ENCODE peak calls at places on chromosomes 7 and 10, in ten cellular contexts. One of them, this sample, is unnamed.

GRCh38 chr10:35355971-35356724 is 19.8 kb downstream of the CCNY start:
- DNase-seq in adipocyte: no peak
- DNase-seq in fibroblast of the aortic adventitia: peak
- DNase-seq in naive B cell: no peak
- DNase-seq in lung: no peak
- DNase-seq in GM04504: no peak
- DNase-seq in iPS-NIHi11: no peak
- DNase-seq in small intestine: no peak
- DNase-seq in NCI-H1092 treated with DMSO at 0.1 percent for 48 hours: no peak
- DNase-seq in NCI-H1436: no peak
- DNase-seq in this sample: no peak

GRCh38 chr7:122306320-122307227 is 2.0 kb upstream of the FEZF1 start:
- DNase-seq in NCI-H1092 treated with DMSO at 0.1 percent for 48 hours: no peak
- DNase-seq in NCI-H1436: no peak
- DNase-seq in iPS-NIHi11: peak
- DNase-seq in GM04504: no peak
- DNase-seq in small intestine: no peak
- DNase-seq in adipocyte: no peak
- DNase-seq in lung: no peak
- DNase-seq in naive B cell: no peak
- DNase-seq in fibroblast of the aortic adventitia: no peak
- DNase-seq in this sample: no peak

GRCh38 chr10:116450861-116451260 is 23.2 kb downstream of the PNLIPRP3 start:
- DNase-seq in NCI-H1436: no peak
- DNase-seq in NCI-H1092 treated with DMSO at 0.1 percent for 48 hours: no peak
- DNase-seq in iPS-NIHi11: no peak
- DNase-seq in small intestine: no peak
- DNase-seq in lung: no peak
- DNase-seq in adipocyte: no peak
- DNase-seq in GM04504: no peak
- DNase-seq in fibroblast of the aortic adventitia: no peak
- DNase-seq in naive B cell: no peak
- DNase-seq in this sample: no peak

GRCh38 chr7:130303551-130303950 is 10.6 kb downstream of the CPA4 start:
- DNase-seq in NCI-H1092 treated with DMSO at 0.1 percent for 48 hours: no peak
- DNase-seq in fibroblast of the aortic adventitia: no peak
- DNase-seq in naive B cell: no peak
- DNase-seq in iPS-NIHi11: no peak
- DNase-seq in GM04504: no peak
- DNase-seq in small intestine: no peak
- DNase-seq in lung: no peak
- DNase-seq in NCI-H1436: no peak
- DNase-seq in adipocyte: no peak
- DNase-seq in this sample: no peak

GRCh38 chr7:13850185-13850752 is 139.2 kb downstream of the ETV1 start:
- DNase-seq in adipocyte: peak
- DNase-seq in iPS-NIHi11: peak
- DNase-seq in GM04504: peak
- DNase-seq in small intestine: peak
- DNase-seq in naive B cell: no peak
- DNase-seq in NCI-H1092 treated with DMSO at 0.1 percent for 48 hours: no peak
- DNase-seq in fibroblast of the aortic adventitia: peak
- DNase-seq in lung: no peak
- DNase-seq in NCI-H1436: peak
- DNase-seq in this sample: peak

GRCh38 chr10:80924063-80924952 is 386.6 kb downstream of the SH2D4B start:
- DNase-seq in NCI-H1436: no peak
- DNase-seq in iPS-NIHi11: peak
- DNase-seq in fibroblast of the aortic adventitia: peak
- DNase-seq in lung: peak
- DNase-seq in NCI-H1092 treated with DMSO at 0.1 percent for 48 hours: no peak
- DNase-seq in GM04504: peak
- DNase-seq in naive B cell: no peak
- DNase-seq in small intestine: peak
- DNase-seq in adipocyte: peak
- DNase-seq in this sample: no peak

GRCh38 chr7:47631711-47632110 is 49.8 kb upstream of the TNS3 start:
- DNase-seq in adipocyte: no peak
- DNase-seq in lung: no peak
- DNase-seq in NCI-H1436: no peak
- DNase-seq in iPS-NIHi11: no peak
- DNase-seq in GM04504: no peak
- DNase-seq in naive B cell: no peak
- DNase-seq in NCI-H1092 treated with DMSO at 0.1 percent for 48 hours: no peak
- DNase-seq in small intestine: no peak
- DNase-seq in fibroblast of the aortic adventitia: no peak
- DNase-seq in this sample: no peak

GRCh38 chr7:101728888-101729883 is 88.2 kb upstream of the CUX1 start:
- DNase-seq in NCI-H1092 treated with DMSO at 0.1 percent for 48 hours: no peak
- DNase-seq in NCI-H1436: no peak
- DNase-seq in adipocyte: no peak
- DNase-seq in iPS-NIHi11: no peak
- DNase-seq in GM04504: no peak
- DNase-seq in naive B cell: no peak
- DNase-seq in lung: peak
- DNase-seq in small intestine: peak
- DNase-seq in fibroblast of the aortic adventitia: peak
- DNase-seq in this sample: no peak

GRCh38 chr10:23095966-23096813 is 811 bp downstream of the MSRB2 start:
- DNase-seq in small intestine: peak
- DNase-seq in fibroblast of the aortic adventitia: peak
- DNase-seq in adipocyte: peak
- DNase-seq in NCI-H1092 treated with DMSO at 0.1 percent for 48 hours: peak
- DNase-seq in NCI-H1436: peak
- DNase-seq in GM04504: peak
- DNase-seq in naive B cell: peak
- DNase-seq in lung: peak
- DNase-seq in iPS-NIHi11: peak
- DNase-seq in this sample: no peak

GRCh38 chr7:134083766-134084487 is 43.2 kb upstream of the LRGUK start:
- DNase-seq in NCI-H1436: no peak
- DNase-seq in iPS-NIHi11: no peak
- DNase-seq in NCI-H1092 treated with DMSO at 0.1 percent for 48 hours: no peak
- DNase-seq in lung: no peak
- DNase-seq in fibroblast of the aortic adventitia: peak
- DNase-seq in naive B cell: no peak
- DNase-seq in GM04504: peak
- DNase-seq in adipocyte: peak
- DNase-seq in small intestine: peak
- DNase-seq in this sample: no peak

GRCh38 chr10:29692121-29692539 is 57.4 kb upstream of the SVIL start:
- DNase-seq in small intestine: no peak
- DNase-seq in naive B cell: no peak
- DNase-seq in fibroblast of the aortic adventitia: no peak
- DNase-seq in NCI-H1436: no peak
- DNase-seq in adipocyte: no peak
- DNase-seq in NCI-H1092 treated with DMSO at 0.1 percent for 48 hours: no peak
- DNase-seq in lung: no peak
- DNase-seq in GM04504: no peak
- DNase-seq in iPS-NIHi11: peak
- DNase-seq in this sample: no peak

GRCh38 chr10:111475720-111476119 is 398.9 kb downstream of the ADRA2A start:
- DNase-seq in small intestine: no peak
- DNase-seq in GM04504: peak
- DNase-seq in fibroblast of the aortic adventitia: peak
- DNase-seq in iPS-NIHi11: no peak
- DNase-seq in adipocyte: no peak
- DNase-seq in lung: no peak
- DNase-seq in naive B cell: no peak
- DNase-seq in NCI-H1092 treated with DMSO at 0.1 percent for 48 hours: no peak
- DNase-seq in NCI-H1436: no peak
- DNase-seq in this sample: no peak

GRCh38 chr7:45057853-45058252 is 30.9 kb downstream of the NACAD start:
- DNase-seq in fibroblast of the aortic adventitia: no peak
- DNase-seq in GM04504: no peak
- DNase-seq in adipocyte: no peak
- DNase-seq in naive B cell: no peak
- DNase-seq in small intestine: no peak
- DNase-seq in NCI-H1436: no peak
- DNase-seq in lung: no peak
- DNase-seq in NCI-H1092 treated with DMSO at 0.1 percent for 48 hours: no peak
- DNase-seq in iPS-NIHi11: no peak
- DNase-seq in this sample: no peak

GRCh38 chr10:61142987-61143386 is 199.0 kb upstream of the RHOBTB1 start:
- DNase-seq in iPS-NIHi11: no peak
- DNase-seq in adipocyte: no peak
- DNase-seq in naive B cell: no peak
- DNase-seq in GM04504: no peak
- DNase-seq in NCI-H1092 treated with DMSO at 0.1 percent for 48 hours: no peak
- DNase-seq in fibroblast of the aortic adventitia: no peak
- DNase-seq in small intestine: no peak
- DNase-seq in NCI-H1436: no peak
- DNase-seq in lung: no peak
- DNase-seq in this sample: no peak

GRCh38 chr10:84415539-84416244 is 87.3 kb downstream of the CCSER2 start:
- DNase-seq in naive B cell: no peak
- DNase-seq in lung: peak
- DNase-seq in NCI-H1092 treated with DMSO at 0.1 percent for 48 hours: no peak
- DNase-seq in adipocyte: no peak
- DNase-seq in small intestine: no peak
- DNase-seq in fibroblast of the aortic adventitia: no peak
- DNase-seq in GM04504: no peak
- DNase-seq in iPS-NIHi11: no peak
- DNase-seq in NCI-H1436: no peak
- DNase-seq in this sample: no peak

GRCh38 chr10:116668018-116668417 is 47.3 kb downstream of the PNLIPRP2 start:
- DNase-seq in fibroblast of the aortic adventitia: no peak
- DNase-seq in iPS-NIHi11: no peak
- DNase-seq in adipocyte: no peak
- DNase-seq in small intestine: no peak
- DNase-seq in NCI-H1436: no peak
- DNase-seq in GM04504: no peak
- DNase-seq in naive B cell: no peak
- DNase-seq in NCI-H1092 treated with DMSO at 0.1 percent for 48 hours: no peak
- DNase-seq in lung: no peak
- DNase-seq in this sample: no peak

GRCh38 chr10:29634764-29635625 is at the start of gene SVIL:
- DNase-seq in adipocyte: peak
- DNase-seq in NCI-H1436: no peak
- DNase-seq in iPS-NIHi11: peak
- DNase-seq in NCI-H1092 treated with DMSO at 0.1 percent for 48 hours: no peak
- DNase-seq in GM04504: peak
- DNase-seq in lung: peak
- DNase-seq in naive B cell: no peak
- DNase-seq in fibroblast of the aortic adventitia: peak
- DNase-seq in small intestine: peak
- DNase-seq in this sample: no peak

GRCh38 chr10:72291019-72291532 is 17.4 kb downstream of the DDIT4 start:
- DNase-seq in lung: no peak
- DNase-seq in iPS-NIHi11: no peak
- DNase-seq in adipocyte: no peak
- DNase-seq in small intestine: no peak
- DNase-seq in NCI-H1092 treated with DMSO at 0.1 percent for 48 hours: no peak
- DNase-seq in NCI-H1436: no peak
- DNase-seq in GM04504: no peak
- DNase-seq in fibroblast of the aortic adventitia: no peak
- DNase-seq in naive B cell: no peak
- DNase-seq in this sample: no peak

GRCh38 chr7:1593091-1593866 is 23.4 kb upstream of the PSMG3 start:
- DNase-seq in iPS-NIHi11: no peak
- DNase-seq in NCI-H1436: no peak
- DNase-seq in small intestine: peak
- DNase-seq in NCI-H1092 treated with DMSO at 0.1 percent for 48 hours: no peak
- DNase-seq in GM04504: no peak
- DNase-seq in lung: no peak
- DNase-seq in naive B cell: no peak
- DNase-seq in fibroblast of the aortic adventitia: no peak
- DNase-seq in adipocyte: no peak
- DNase-seq in this sample: no peak

GRCh38 chr10:60048146-60048545 is 141.8 kb upstream of the CCDC6 start:
- DNase-seq in lung: no peak
- DNase-seq in adipocyte: no peak
- DNase-seq in naive B cell: no peak
- DNase-seq in NCI-H1092 treated with DMSO at 0.1 percent for 48 hours: peak
- DNase-seq in small intestine: no peak
- DNase-seq in fibroblast of the aortic adventitia: peak
- DNase-seq in NCI-H1436: no peak
- DNase-seq in GM04504: no peak
- DNase-seq in iPS-NIHi11: peak
- DNase-seq in this sample: no peak

GRCh38 chr10:110074986-110075664 is 67.3 kb downstream of the ADD3 start:
- DNase-seq in GM04504: peak
- DNase-seq in adipocyte: peak
- DNase-seq in small intestine: no peak
- DNase-seq in fibroblast of the aortic adventitia: peak
- DNase-seq in iPS-NIHi11: no peak
- DNase-seq in NCI-H1092 treated with DMSO at 0.1 percent for 48 hours: no peak
- DNase-seq in lung: no peak
- DNase-seq in NCI-H1436: no peak
- DNase-seq in naive B cell: no peak
- DNase-seq in this sample: no peak

GRCh38 chr10:93999401-93999851 is 5.7 kb downstream of the PLCE1 start:
- DNase-seq in naive B cell: no peak
- DNase-seq in small intestine: no peak
- DNase-seq in GM04504: peak
- DNase-seq in NCI-H1436: no peak
- DNase-seq in NCI-H1092 treated with DMSO at 0.1 percent for 48 hours: no peak
- DNase-seq in lung: peak
- DNase-seq in adipocyte: peak
- DNase-seq in fibroblast of the aortic adventitia: peak
- DNase-seq in iPS-NIHi11: no peak
- DNase-seq in this sample: no peak

GRCh38 chr7:155106356-155106755 is 36.2 kb downstream of the HTR5A start:
- DNase-seq in GM04504: no peak
- DNase-seq in fibroblast of the aortic adventitia: no peak
- DNase-seq in NCI-H1092 treated with DMSO at 0.1 percent for 48 hours: no peak
- DNase-seq in naive B cell: no peak
- DNase-seq in adipocyte: no peak
- DNase-seq in lung: no peak
- DNase-seq in NCI-H1436: no peak
- DNase-seq in iPS-NIHi11: no peak
- DNase-seq in small intestine: no peak
- DNase-seq in this sample: no peak

GRCh38 chr10:86963341-86963919 is 4.9 kb upstream of the ADIRF start:
- DNase-seq in GM04504: no peak
- DNase-seq in adipocyte: no peak
- DNase-seq in small intestine: no peak
- DNase-seq in lung: no peak
- DNase-seq in NCI-H1436: no peak
- DNase-seq in fibroblast of the aortic adventitia: no peak
- DNase-seq in naive B cell: no peak
- DNase-seq in iPS-NIHi11: no peak
- DNase-seq in NCI-H1092 treated with DMSO at 0.1 percent for 48 hours: no peak
- DNase-seq in this sample: no peak

GRCh38 chr7:101804642-101805401 is 12.6 kb upstream of the CUX1 start:
- DNase-seq in NCI-H1436: peak
- DNase-seq in naive B cell: peak
- DNase-seq in fibroblast of the aortic adventitia: peak
- DNase-seq in NCI-H1092 treated with DMSO at 0.1 percent for 48 hours: no peak
- DNase-seq in small intestine: peak
- DNase-seq in lung: no peak
- DNase-seq in iPS-NIHi11: peak
- DNase-seq in adipocyte: peak
- DNase-seq in GM04504: no peak
- DNase-seq in this sample: no peak

GRCh38 chr10:103510046-103510685 is 16.7 kb downstream of the NEURL1 start:
- DNase-seq in small intestine: no peak
- DNase-seq in NCI-H1092 treated with DMSO at 0.1 percent for 48 hours: no peak
- DNase-seq in lung: no peak
- DNase-seq in GM04504: no peak
- DNase-seq in naive B cell: no peak
- DNase-seq in fibroblast of the aortic adventitia: no peak
- DNase-seq in iPS-NIHi11: no peak
- DNase-seq in NCI-H1436: no peak
- DNase-seq in adipocyte: no peak
- DNase-seq in this sample: no peak

GRCh38 chr7:138258194-138258554 is 181.9 kb downstream of the AKR1D1 start:
- DNase-seq in NCI-H1436: no peak
- DNase-seq in GM04504: no peak
- DNase-seq in lung: no peak
- DNase-seq in iPS-NIHi11: no peak
- DNase-seq in small intestine: no peak
- DNase-seq in adipocyte: no peak
- DNase-seq in naive B cell: no peak
- DNase-seq in fibroblast of the aortic adventitia: no peak
- DNase-seq in NCI-H1092 treated with DMSO at 0.1 percent for 48 hours: no peak
- DNase-seq in this sample: no peak

GRCh38 chr10:29858352-29859267 is 200.8 kb downstream of the JCAD start:
- DNase-seq in iPS-NIHi11: peak
- DNase-seq in lung: peak
- DNase-seq in adipocyte: peak
- DNase-seq in NCI-H1092 treated with DMSO at 0.1 percent for 48 hours: peak
- DNase-seq in NCI-H1436: no peak
- DNase-seq in GM04504: peak
- DNase-seq in fibroblast of the aortic adventitia: peak
- DNase-seq in naive B cell: no peak
- DNase-seq in small intestine: peak
- DNase-seq in this sample: no peak

This sample was measured in NCI-H2107.